ENCODE peak calls at places on chromosomes 1 and 21, in seven cellular contexts. One of them, this sample, is unnamed.

GRCh38 chr1:111878649-111879048 is 110.8 kb downstream of the KCND3 start:
- DNase-seq in fibroblast of mammary gland: no peak
- DNase-seq in foreskin fibroblast: no peak
- DNase-seq in fibroblast of villous mesenchyme: no peak
- DNase-seq in endothelial cell: no peak
- DNase-seq in glutamatergic neuron: no peak
- DNase-seq in lung: no peak
- DNase-seq in this sample: no peak

GRCh38 chr1:197908695-197909336 is 6.4 kb downstream of the C1orf53 start:
- DNase-seq in fibroblast of mammary gland: no peak
- DNase-seq in endothelial cell: no peak
- DNase-seq in fibroblast of villous mesenchyme: no peak
- DNase-seq in foreskin fibroblast: no peak
- DNase-seq in lung: no peak
- DNase-seq in glutamatergic neuron: no peak
- DNase-seq in this sample: no peak

GRCh38 chr1:59092126-59092525 is 204.8 kb upstream of the FGGY start:
- DNase-seq in lung: no peak
- DNase-seq in fibroblast of villous mesenchyme: no peak
- DNase-seq in foreskin fibroblast: no peak
- DNase-seq in endothelial cell: no peak
- DNase-seq in glutamatergic neuron: no peak
- DNase-seq in fibroblast of mammary gland: peak; percentile 30
- DNase-seq in this sample: no peak

GRCh38 chr1:175094626-175095025 is 27.0 kb downstream of the TNN start:
- DNase-seq in fibroblast of mammary gland: no peak
- DNase-seq in fibroblast of villous mesenchyme: no peak
- DNase-seq in glutamatergic neuron: no peak
- DNase-seq in lung: no peak
- DNase-seq in endothelial cell: no peak
- DNase-seq in foreskin fibroblast: no peak
- DNase-seq in this sample: no peak

GRCh38 chr1:211526101-211526500 is 34.1 kb upstream of the RD3 start:
- DNase-seq in lung: no peak
- DNase-seq in endothelial cell: no peak
- DNase-seq in glutamatergic neuron: no peak
- DNase-seq in fibroblast of mammary gland: no peak
- DNase-seq in fibroblast of villous mesenchyme: no peak
- DNase-seq in foreskin fibroblast: no peak
- DNase-seq in this sample: no peak

GRCh38 chr1:116496380-116496779 is 74.4 kb downstream of the CD58 start:
- DNase-seq in fibroblast of mammary gland: peak; percentile 82
- DNase-seq in endothelial cell: no peak
- DNase-seq in foreskin fibroblast: peak; percentile 62
- DNase-seq in lung: no peak
- DNase-seq in fibroblast of villous mesenchyme: peak; percentile 60
- DNase-seq in glutamatergic neuron: no peak
- DNase-seq in this sample: no peak

GRCh38 chr1:229474491-229474890 is 33.6 kb downstream of the NUP133 start:
- DNase-seq in glutamatergic neuron: no peak
- DNase-seq in lung: no peak
- DNase-seq in fibroblast of mammary gland: peak; percentile 7
- DNase-seq in fibroblast of villous mesenchyme: peak; percentile 17
- DNase-seq in foreskin fibroblast: no peak
- DNase-seq in endothelial cell: no peak
- DNase-seq in this sample: no peak

GRCh38 chr1:172697463-172698100 is 38.7 kb downstream of the FASLG start:
- DNase-seq in fibroblast of villous mesenchyme: no peak
- DNase-seq in fibroblast of mammary gland: no peak
- DNase-seq in foreskin fibroblast: no peak
- DNase-seq in endothelial cell: no peak
- DNase-seq in glutamatergic neuron: no peak
- DNase-seq in lung: no peak
- DNase-seq in this sample: no peak

GRCh38 chr1:192859808-192860207 is 51.0 kb downstream of the RGS2 start:
- DNase-seq in glutamatergic neuron: no peak
- DNase-seq in foreskin fibroblast: no peak
- DNase-seq in fibroblast of villous mesenchyme: no peak
- DNase-seq in endothelial cell: no peak
- DNase-seq in lung: no peak
- DNase-seq in fibroblast of mammary gland: no peak
- DNase-seq in this sample: no peak

GRCh38 chr1:167697667-167698141 is 24.1 kb upstream of the MPZL1 start:
- DNase-seq in glutamatergic neuron: no peak
- DNase-seq in fibroblast of mammary gland: no peak
- DNase-seq in lung: no peak
- DNase-seq in endothelial cell: no peak
- DNase-seq in foreskin fibroblast: no peak
- DNase-seq in fibroblast of villous mesenchyme: no peak
- DNase-seq in this sample: no peak

GRCh38 chr1:182527680-182528079 is 61.4 kb downstream of the RNASEL start:
- DNase-seq in foreskin fibroblast: no peak
- DNase-seq in lung: no peak
- DNase-seq in fibroblast of mammary gland: peak; percentile 3
- DNase-seq in endothelial cell: no peak
- DNase-seq in glutamatergic neuron: no peak
- DNase-seq in fibroblast of villous mesenchyme: no peak
- DNase-seq in this sample: no peak

GRCh38 chr1:218895064-218895587 is 278.6 kb upstream of the LYPLAL1 start:
- DNase-seq in fibroblast of villous mesenchyme: no peak
- DNase-seq in fibroblast of mammary gland: no peak
- DNase-seq in lung: no peak
- DNase-seq in endothelial cell: no peak
- DNase-seq in foreskin fibroblast: no peak
- DNase-seq in glutamatergic neuron: no peak
- DNase-seq in this sample: no peak

GRCh38 chr1:228037401-228038386 is 30.9 kb downstream of the WNT3A start:
- DNase-seq in foreskin fibroblast: no peak
- DNase-seq in endothelial cell: peak; percentile 34
- DNase-seq in glutamatergic neuron: peak; percentile 24
- DNase-seq in fibroblast of villous mesenchyme: no peak
- DNase-seq in fibroblast of mammary gland: peak; percentile 9
- DNase-seq in lung: no peak
- DNase-seq in this sample: peak; percentile 88

GRCh38 chr21:20999567-21000169 is 1.5 kb downstream of the NCAM2 start:
- DNase-seq in glutamatergic neuron: peak; percentile 62
- DNase-seq in foreskin fibroblast: peak; percentile 23
- DNase-seq in fibroblast of mammary gland: peak; percentile 59
- DNase-seq in fibroblast of villous mesenchyme: peak; percentile 47
- DNase-seq in endothelial cell: peak; percentile 62
- DNase-seq in lung: no peak
- DNase-seq in this sample: peak; percentile 48

GRCh38 chr1:48673725-48674124 is 103.0 kb downstream of the BEND5 start:
- DNase-seq in foreskin fibroblast: no peak
- DNase-seq in fibroblast of mammary gland: no peak
- DNase-seq in lung: no peak
- DNase-seq in glutamatergic neuron: peak; percentile 43
- DNase-seq in endothelial cell: peak; percentile 40
- DNase-seq in fibroblast of villous mesenchyme: no peak
- DNase-seq in this sample: no peak

GRCh38 chr1:150144606-150145005 is 5.1 kb upstream of the PLEKHO1 start:
- DNase-seq in fibroblast of mammary gland: no peak
- DNase-seq in glutamatergic neuron: no peak
- DNase-seq in lung: no peak
- DNase-seq in fibroblast of villous mesenchyme: no peak
- DNase-seq in foreskin fibroblast: no peak
- DNase-seq in endothelial cell: no peak
- DNase-seq in this sample: no peak

GRCh38 chr1:155196103-155196892 is 11.4 kb downstream of the THBS3 start:
- DNase-seq in foreskin fibroblast: no peak
- DNase-seq in endothelial cell: no peak
- DNase-seq in glutamatergic neuron: no peak
- DNase-seq in fibroblast of villous mesenchyme: no peak
- DNase-seq in lung: no peak
- DNase-seq in fibroblast of mammary gland: no peak
- DNase-seq in this sample: no peak

GRCh38 chr1:184287001-184287400 is 99.8 kb upstream of the C1orf21 start:
- DNase-seq in endothelial cell: no peak
- DNase-seq in glutamatergic neuron: no peak
- DNase-seq in fibroblast of villous mesenchyme: no peak
- DNase-seq in lung: no peak
- DNase-seq in fibroblast of mammary gland: peak; percentile 42
- DNase-seq in foreskin fibroblast: no peak
- DNase-seq in this sample: no peak

GRCh38 chr1:3717715-3718601 is 34.3 kb upstream of the CCDC27 start:
- DNase-seq in fibroblast of mammary gland: no peak
- DNase-seq in glutamatergic neuron: no peak
- DNase-seq in fibroblast of villous mesenchyme: no peak
- DNase-seq in lung: no peak
- DNase-seq in endothelial cell: peak; percentile 61
- DNase-seq in foreskin fibroblast: no peak
- DNase-seq in this sample: peak; percentile 77

GRCh38 chr21:27631471-27631870 is 664.6 kb upstream of the ADAMTS5 start:
- DNase-seq in glutamatergic neuron: no peak
- DNase-seq in fibroblast of villous mesenchyme: peak; percentile 66
- DNase-seq in foreskin fibroblast: no peak
- DNase-seq in endothelial cell: no peak
- DNase-seq in lung: no peak
- DNase-seq in fibroblast of mammary gland: no peak
- DNase-seq in this sample: no peak

GRCh38 chr1:52423771-52424170 is 19.4 kb downstream of the PRPF38A start:
- DNase-seq in glutamatergic neuron: no peak
- DNase-seq in endothelial cell: no peak
- DNase-seq in fibroblast of mammary gland: no peak
- DNase-seq in lung: no peak
- DNase-seq in fibroblast of villous mesenchyme: no peak
- DNase-seq in foreskin fibroblast: no peak
- DNase-seq in this sample: no peak

DNA sequence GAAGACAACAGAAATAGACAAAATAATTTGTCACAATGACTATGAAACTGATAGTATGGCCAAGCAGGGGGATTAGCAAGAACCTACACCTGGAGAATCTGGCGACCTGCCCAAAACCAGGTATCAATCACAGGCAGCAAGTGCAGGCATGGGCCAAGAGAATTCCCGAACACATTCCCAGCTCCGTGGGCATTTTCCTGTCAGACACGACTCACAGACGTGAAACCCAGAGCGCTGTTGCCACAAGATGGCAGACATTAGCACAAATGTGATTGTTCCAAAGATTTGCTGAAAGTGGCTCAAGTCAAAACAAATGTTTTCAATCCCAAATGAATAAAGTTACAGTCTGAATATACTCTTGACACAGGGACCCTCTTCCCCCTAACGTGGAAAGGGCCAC is 36.8 kb downstream of the HLCS start:
- DNase-seq in fibroblast of villous mesenchyme: no peak
- DNase-seq in foreskin fibroblast: peak; percentile 28
- DNase-seq in glutamatergic neuron: no peak
- DNase-seq in endothelial cell: no peak
- DNase-seq in fibroblast of mammary gland: peak; percentile 21
- DNase-seq in lung: no peak
- DNase-seq in this sample: no peak
- TF ChIP-seq CTCF in fibroblast of villous mesenchyme: peak; percentile 8
- TF ChIP-seq CTCF in foreskin fibroblast: peak; percentile 20
- TF ChIP-seq CTCF in glutamatergic neuron: no peak
- TF ChIP-seq CTCF in endothelial cell: peak; percentile 14
- TF ChIP-seq CTCF in fibroblast of mammary gland: peak; percentile 19
- TF ChIP-seq CTCF in lung: no peak
- TF ChIP-seq CTCF in this sample: no peak

GRCh38 chr1:19311503-19311930 is 427 bp downstream of the AKR7A2 start:
- DNase-seq in fibroblast of villous mesenchyme: no peak
- DNase-seq in fibroblast of mammary gland: no peak
- DNase-seq in lung: peak; percentile 35
- DNase-seq in foreskin fibroblast: no peak
- DNase-seq in glutamatergic neuron: no peak
- DNase-seq in endothelial cell: no peak
- DNase-seq in this sample: no peak
- TF ChIP-seq CTCF in fibroblast of villous mesenchyme: no peak
- TF ChIP-seq CTCF in fibroblast of mammary gland: no peak
- TF ChIP-seq CTCF in lung: no peak
- TF ChIP-seq CTCF in foreskin fibroblast: no peak
- TF ChIP-seq CTCF in glutamatergic neuron: no peak
- TF ChIP-seq CTCF in endothelial cell: no peak
- TF ChIP-seq CTCF in this sample: no peak

DNA sequence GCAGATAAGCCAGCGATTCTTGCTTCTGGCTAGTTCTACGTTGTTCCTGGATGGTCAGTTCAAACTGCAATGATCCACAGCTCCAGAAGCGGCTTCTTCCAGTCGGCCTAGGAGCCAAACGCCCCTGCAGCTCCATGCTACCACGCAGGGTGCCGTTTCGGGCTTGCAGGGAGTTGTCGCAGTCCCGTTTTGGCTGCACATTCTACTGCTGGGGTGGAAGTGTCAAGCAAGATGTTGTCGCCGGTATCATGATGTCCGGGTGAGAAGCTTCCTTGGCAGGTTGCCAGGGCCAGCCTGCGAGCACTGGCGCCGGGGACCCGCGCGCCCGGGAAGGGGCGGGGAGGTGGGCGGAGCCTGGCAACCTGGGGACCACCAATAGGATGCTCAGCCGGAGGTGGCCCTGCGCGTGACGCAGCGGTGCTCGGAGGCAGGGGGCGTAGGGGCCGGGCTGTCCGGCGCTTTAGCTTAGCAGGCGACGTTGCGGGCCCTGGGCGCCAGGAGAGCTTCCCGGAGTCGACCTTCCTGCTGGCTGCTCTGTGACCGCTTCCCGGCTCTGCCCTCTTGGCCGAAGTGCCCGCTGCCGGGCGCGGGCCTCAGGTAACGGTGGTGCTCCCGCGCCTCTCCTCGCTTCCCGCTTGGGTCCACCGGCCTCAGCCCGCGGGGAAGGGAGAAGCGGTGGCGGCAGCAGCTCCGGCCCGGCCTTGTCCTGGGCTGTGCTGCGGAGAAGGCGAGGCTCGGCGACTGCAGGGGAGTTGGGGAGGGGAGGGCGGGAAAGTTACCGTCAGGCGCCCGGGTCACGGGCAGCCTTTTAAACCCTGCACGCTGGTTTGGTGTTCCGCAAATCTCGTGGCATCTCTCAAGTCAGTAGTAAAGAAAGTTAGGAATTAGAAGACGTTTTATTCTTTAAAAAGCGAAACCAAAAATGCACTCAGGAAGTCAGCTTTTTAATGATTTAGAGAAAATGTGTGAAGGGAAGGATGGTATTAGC is at the start of gene SOAT1:
- DNase-seq in fibroblast of villous mesenchyme: peak; percentile 90
- DNase-seq in foreskin fibroblast: peak; percentile 87
- DNase-seq in glutamatergic neuron: peak; percentile 97
- DNase-seq in fibroblast of mammary gland: peak; percentile 85
- DNase-seq in endothelial cell: peak; percentile 90
- DNase-seq in lung: peak; percentile 94
- DNase-seq in this sample: peak; percentile 93
- TF ChIP-seq CTCF in fibroblast of villous mesenchyme: peak; percentile 10
- TF ChIP-seq CTCF in foreskin fibroblast: no peak
- TF ChIP-seq CTCF in glutamatergic neuron: no peak
- TF ChIP-seq CTCF in fibroblast of mammary gland: no peak
- TF ChIP-seq CTCF in endothelial cell: no peak
- TF ChIP-seq CTCF in lung: no peak
- TF ChIP-seq CTCF in this sample: peak; percentile 22

DNA sequence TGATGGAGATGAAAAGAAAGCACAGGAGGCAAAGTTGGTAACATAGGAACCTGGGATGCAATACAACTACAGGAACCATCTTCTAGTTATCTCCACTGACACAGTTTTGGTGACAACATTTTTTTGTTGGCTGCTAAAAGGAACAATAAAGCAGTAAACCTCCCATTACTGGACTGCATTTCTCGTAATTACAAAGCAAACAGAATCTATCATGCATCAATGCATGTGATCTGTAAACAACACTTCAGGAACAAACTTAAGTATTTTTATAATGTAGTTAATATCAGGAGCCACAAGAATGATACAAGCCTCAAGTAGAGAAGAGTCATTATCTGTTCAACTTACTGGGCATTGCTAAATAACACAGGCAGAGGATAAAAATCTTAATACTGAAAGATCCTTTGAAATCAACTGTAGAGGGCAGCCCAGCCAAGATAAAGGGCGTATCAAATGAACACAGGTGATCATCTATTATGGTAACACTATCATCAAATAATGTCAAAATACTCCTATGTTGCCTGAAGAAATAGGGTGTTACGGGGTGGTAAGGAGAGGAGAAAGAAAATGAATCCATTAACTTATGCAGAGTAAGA is 193.3 kb downstream of the EIF4G3 start:
- DNase-seq in lung: no peak
- DNase-seq in endothelial cell: no peak
- DNase-seq in foreskin fibroblast: no peak
- DNase-seq in fibroblast of mammary gland: no peak
- DNase-seq in glutamatergic neuron: no peak
- DNase-seq in fibroblast of villous mesenchyme: no peak
- DNase-seq in this sample: no peak
- TF ChIP-seq CTCF in lung: no peak
- TF ChIP-seq CTCF in endothelial cell: no peak
- TF ChIP-seq CTCF in foreskin fibroblast: no peak
- TF ChIP-seq CTCF in fibroblast of mammary gland: no peak
- TF ChIP-seq CTCF in glutamatergic neuron: no peak
- TF ChIP-seq CTCF in fibroblast of villous mesenchyme: peak; percentile 12
- TF ChIP-seq CTCF in this sample: no peak